ENCODE peak calls at places on chromosomes 4 and X, in five cellular contexts. One of them, this sample, is unnamed.

GRCh38 chr4:1008840-1009646 is 2.4 kb upstream of the FGFRL1 start:
- DNase-seq in AG10803: no peak
- DNase-seq in ascending aorta: no peak
- DNase-seq in choroid plexus epithelial cell: no peak
- DNase-seq in mesothelial cell of epicardium: no peak
- DNase-seq in this sample: no peak

GRCh38 chr4:140152760-140153418 is 1.1 kb downstream of the MAML3 start:
- DNase-seq in ascending aorta: peak
- DNase-seq in mesothelial cell of epicardium: peak
- DNase-seq in choroid plexus epithelial cell: peak
- DNase-seq in AG10803: peak
- DNase-seq in this sample: peak

GRCh38 chr4:76748649-76749048 is 149.3 kb downstream of the SOWAHB start:
- DNase-seq in ascending aorta: no peak
- DNase-seq in mesothelial cell of epicardium: no peak
- DNase-seq in choroid plexus epithelial cell: peak
- DNase-seq in AG10803: peak
- DNase-seq in this sample: no peak

GRCh38 chr4:153222790-153223417 is 18.7 kb downstream of the TRIM2 start:
- DNase-seq in ascending aorta: peak
- DNase-seq in choroid plexus epithelial cell: peak
- DNase-seq in AG10803: peak
- DNase-seq in mesothelial cell of epicardium: peak
- DNase-seq in this sample: peak

GRCh38 chr4:19438228-19438627 is 813.5 kb upstream of the SLIT2 start:
- DNase-seq in choroid plexus epithelial cell: peak
- DNase-seq in ascending aorta: no peak
- DNase-seq in AG10803: peak
- DNase-seq in mesothelial cell of epicardium: no peak
- DNase-seq in this sample: no peak

GRCh38 chr4:102665527-102665926 is 95.2 kb downstream of the MANBA start:
- DNase-seq in choroid plexus epithelial cell: no peak
- DNase-seq in ascending aorta: no peak
- DNase-seq in mesothelial cell of epicardium: no peak
- DNase-seq in AG10803: peak
- DNase-seq in this sample: no peak

GRCh38 chr4:98573791-98574190 is 84.6 kb downstream of the TSPAN5 start:
- DNase-seq in AG10803: no peak
- DNase-seq in mesothelial cell of epicardium: no peak
- DNase-seq in ascending aorta: no peak
- DNase-seq in choroid plexus epithelial cell: no peak
- DNase-seq in this sample: no peak

GRCh38 chr4:116001291-116001690 is 887.9 kb upstream of the NDST4 start:
- DNase-seq in AG10803: no peak
- DNase-seq in ascending aorta: no peak
- DNase-seq in mesothelial cell of epicardium: no peak
- DNase-seq in choroid plexus epithelial cell: no peak
- DNase-seq in this sample: no peak

GRCh38 chrX:83260288-83260687 is 247.8 kb upstream of the POU3F4 start:
- DNase-seq in choroid plexus epithelial cell: no peak
- DNase-seq in ascending aorta: no peak
- DNase-seq in AG10803: no peak
- DNase-seq in mesothelial cell of epicardium: no peak
- DNase-seq in this sample: peak
- TF ChIP-seq CTCF in choroid plexus epithelial cell: no peak
- TF ChIP-seq CTCF in ascending aorta: no peak
- TF ChIP-seq CTCF in AG10803: no peak
- TF ChIP-seq CTCF in mesothelial cell of epicardium: no peak
- TF ChIP-seq CTCF in this sample: no peak

DNA sequence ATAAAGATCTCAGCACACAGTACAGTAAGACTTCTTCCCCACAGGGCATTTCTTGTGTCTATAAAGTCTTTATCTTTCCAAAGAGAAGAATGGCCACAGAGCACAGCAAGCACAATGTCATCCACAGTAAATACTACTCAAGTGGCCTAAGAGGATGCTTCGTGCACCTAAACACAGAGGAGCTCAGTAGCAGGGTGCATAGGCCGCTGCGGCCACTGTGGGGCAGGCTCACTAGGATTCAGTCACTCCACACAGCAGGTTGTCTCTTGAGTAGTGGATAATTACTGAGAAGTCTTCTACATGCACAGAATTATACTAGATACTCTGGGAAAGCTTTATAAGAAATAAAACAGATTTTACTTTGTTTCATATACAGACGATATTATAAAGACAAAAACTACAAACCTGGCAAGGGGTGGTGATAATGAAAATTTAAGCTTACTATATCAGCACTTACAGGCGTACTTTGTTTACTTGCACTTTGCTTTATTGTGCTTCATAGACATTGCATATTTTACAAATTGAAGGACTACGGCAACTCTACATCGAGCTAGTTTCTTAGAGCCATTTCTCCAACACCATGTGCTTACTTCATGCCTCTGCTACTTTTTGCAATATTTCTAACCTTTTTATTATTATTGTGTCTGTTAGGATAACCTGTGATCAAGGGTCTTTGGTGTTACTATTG is 78.5 kb downstream of the PRDM5 start:
- DNase-seq in choroid plexus epithelial cell: no peak
- DNase-seq in mesothelial cell of epicardium: no peak
- DNase-seq in ascending aorta: no peak
- DNase-seq in AG10803: no peak
- DNase-seq in this sample: no peak
- TF ChIP-seq CTCF in choroid plexus epithelial cell: peak
- TF ChIP-seq CTCF in mesothelial cell of epicardium: no peak
- TF ChIP-seq CTCF in ascending aorta: no peak
- TF ChIP-seq CTCF in AG10803: peak
- TF ChIP-seq CTCF in this sample: peak

DNA sequence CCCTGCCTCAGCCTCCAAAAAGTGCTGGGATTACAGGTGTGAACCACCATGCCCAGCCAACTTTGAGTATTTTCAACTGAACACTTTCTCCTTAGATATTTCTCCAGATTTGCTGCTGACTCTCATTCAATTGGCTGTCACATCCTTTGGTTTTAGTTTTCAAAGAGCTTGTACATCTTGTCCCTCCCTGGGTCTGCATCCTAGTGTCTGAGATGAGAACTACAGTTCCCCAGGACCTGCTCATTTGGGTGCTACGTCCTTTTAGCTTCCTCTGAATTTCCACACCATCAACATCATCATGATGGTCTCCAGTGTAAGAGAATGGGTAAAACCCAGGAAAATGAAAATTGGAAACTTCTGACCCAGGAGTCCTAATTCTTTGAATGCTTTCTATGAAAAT is 312.9 kb downstream of the NLGN4X start:
- DNase-seq in mesothelial cell of epicardium: no peak
- DNase-seq in ascending aorta: no peak
- DNase-seq in AG10803: no peak
- DNase-seq in choroid plexus epithelial cell: no peak
- DNase-seq in this sample: no peak
- TF ChIP-seq CTCF in mesothelial cell of epicardium: no peak
- TF ChIP-seq CTCF in ascending aorta: no peak
- TF ChIP-seq CTCF in AG10803: no peak
- TF ChIP-seq CTCF in choroid plexus epithelial cell: no peak
- TF ChIP-seq CTCF in this sample: no peak

GRCh38 chr4:8495803-8496202 is 55.2 kb downstream of the TRMT44 start:
- DNase-seq in choroid plexus epithelial cell: no peak
- DNase-seq in AG10803: no peak
- DNase-seq in ascending aorta: no peak
- DNase-seq in mesothelial cell of epicardium: no peak
- DNase-seq in this sample: no peak

GRCh38 chr4:8494218-8494617 is 53.6 kb downstream of the TRMT44 start:
- DNase-seq in ascending aorta: no peak
- DNase-seq in choroid plexus epithelial cell: no peak
- DNase-seq in AG10803: no peak
- DNase-seq in mesothelial cell of epicardium: no peak
- DNase-seq in this sample: no peak

GRCh38 chr4:8497762-8498161 is 57.2 kb downstream of the TRMT44 start:
- DNase-seq in mesothelial cell of epicardium: no peak
- DNase-seq in AG10803: no peak
- DNase-seq in ascending aorta: no peak
- DNase-seq in choroid plexus epithelial cell: no peak
- DNase-seq in this sample: no peak

GRCh38 chr4:8494983-8495548 is 54.5 kb downstream of the TRMT44 start:
- DNase-seq in ascending aorta: no peak
- DNase-seq in choroid plexus epithelial cell: no peak
- DNase-seq in mesothelial cell of epicardium: no peak
- DNase-seq in AG10803: no peak
- DNase-seq in this sample: no peak

GRCh38 chr4:8493484-8493883 is 52.9 kb downstream of the TRMT44 start:
- DNase-seq in mesothelial cell of epicardium: no peak
- DNase-seq in choroid plexus epithelial cell: no peak
- DNase-seq in AG10803: no peak
- DNase-seq in ascending aorta: no peak
- DNase-seq in this sample: no peak
- TF ChIP-seq CTCF in mesothelial cell of epicardium: no peak
- TF ChIP-seq CTCF in choroid plexus epithelial cell: no peak
- TF ChIP-seq CTCF in AG10803: no peak
- TF ChIP-seq CTCF in ascending aorta: no peak
- TF ChIP-seq CTCF in this sample: no peak

DNA sequence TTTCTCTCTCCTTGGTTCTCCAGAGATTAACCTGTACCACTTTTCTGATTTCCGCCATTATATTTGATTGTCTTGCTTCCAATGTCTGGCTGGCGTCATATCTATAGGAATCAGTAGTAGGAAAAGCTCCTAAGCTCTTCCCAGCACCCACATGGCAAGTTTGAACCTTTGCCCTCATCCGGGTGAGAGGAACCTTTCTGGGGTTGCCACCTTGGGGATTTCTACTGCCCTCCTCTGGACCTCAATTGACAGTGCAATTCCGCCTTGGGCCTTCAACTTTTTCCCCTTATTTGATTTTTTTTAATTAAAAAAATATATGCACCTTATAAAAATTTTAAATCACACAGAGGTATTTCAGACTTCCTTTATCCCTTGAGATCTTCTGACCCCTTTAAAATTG is 2.0 kb upstream of the CXorf66 start:
- DNase-seq in mesothelial cell of epicardium: no peak
- DNase-seq in choroid plexus epithelial cell: peak
- DNase-seq in AG10803: no peak
- DNase-seq in ascending aorta: no peak
- DNase-seq in this sample: no peak
- TF ChIP-seq CTCF in mesothelial cell of epicardium: no peak
- TF ChIP-seq CTCF in choroid plexus epithelial cell: peak
- TF ChIP-seq CTCF in AG10803: peak
- TF ChIP-seq CTCF in ascending aorta: no peak
- TF ChIP-seq CTCF in this sample: peak

GRCh38 chrX:40663880-40664630 is 16.7 kb upstream of the CXorf38 start:
- DNase-seq in mesothelial cell of epicardium: no peak
- DNase-seq in ascending aorta: no peak
- DNase-seq in choroid plexus epithelial cell: peak
- DNase-seq in AG10803: peak
- DNase-seq in this sample: no peak
- TF ChIP-seq CTCF in mesothelial cell of epicardium: peak
- TF ChIP-seq CTCF in ascending aorta: no peak
- TF ChIP-seq CTCF in choroid plexus epithelial cell: peak
- TF ChIP-seq CTCF in AG10803: peak
- TF ChIP-seq CTCF in this sample: peak

GRCh38 chr4:125526420-125526819 is 211.7 kb downstream of the FAT4 start:
- DNase-seq in ascending aorta: no peak
- DNase-seq in choroid plexus epithelial cell: peak
- DNase-seq in mesothelial cell of epicardium: no peak
- DNase-seq in AG10803: no peak
- DNase-seq in this sample: no peak
- TF ChIP-seq CTCF in ascending aorta: no peak
- TF ChIP-seq CTCF in choroid plexus epithelial cell: no peak
- TF ChIP-seq CTCF in mesothelial cell of epicardium: peak
- TF ChIP-seq CTCF in AG10803: peak
- TF ChIP-seq CTCF in this sample: peak

DNA sequence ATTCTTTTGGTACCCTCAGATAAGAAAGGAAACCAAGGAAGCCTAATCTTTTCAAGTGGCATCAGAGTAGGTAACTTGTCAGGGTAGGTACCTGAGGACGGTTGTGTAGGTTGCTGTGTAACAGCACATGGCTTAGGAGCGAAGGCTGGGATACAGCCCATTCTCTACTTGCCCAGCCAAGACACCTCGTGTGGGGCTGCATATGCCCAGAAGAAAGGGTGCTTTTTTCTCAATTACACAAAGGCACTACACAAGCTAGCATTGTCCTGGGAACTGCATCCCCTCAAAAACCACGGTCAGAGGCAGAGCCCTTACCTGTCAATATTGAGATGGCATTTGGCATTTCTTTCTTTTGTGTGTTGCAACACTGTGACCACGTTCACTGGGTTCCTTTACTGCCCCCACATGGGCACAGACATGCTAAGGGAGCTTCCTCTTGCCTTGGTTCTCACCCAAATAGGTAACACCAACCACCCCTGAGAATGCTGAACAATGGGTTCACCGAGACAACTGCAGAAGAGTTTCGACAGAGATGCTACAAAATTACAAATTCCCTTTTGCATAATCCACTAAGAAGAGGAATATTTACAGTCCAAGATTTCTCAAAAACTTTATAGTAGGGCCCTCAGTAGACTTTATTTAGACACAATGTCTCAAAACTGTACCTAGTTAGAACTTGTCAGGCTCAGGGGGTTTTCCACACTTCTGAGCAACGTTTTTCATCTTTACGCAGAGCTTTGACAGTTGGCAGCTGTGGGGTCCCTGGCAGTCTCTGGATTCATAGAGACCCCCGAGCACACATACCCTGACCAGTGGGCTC is 35.8 kb upstream of the TNIP3 start:
- DNase-seq in ascending aorta: no peak
- DNase-seq in mesothelial cell of epicardium: no peak
- DNase-seq in AG10803: no peak
- DNase-seq in choroid plexus epithelial cell: no peak
- DNase-seq in this sample: no peak
- TF ChIP-seq CTCF in ascending aorta: no peak
- TF ChIP-seq CTCF in mesothelial cell of epicardium: no peak
- TF ChIP-seq CTCF in AG10803: no peak
- TF ChIP-seq CTCF in choroid plexus epithelial cell: no peak
- TF ChIP-seq CTCF in this sample: no peak

DNA sequence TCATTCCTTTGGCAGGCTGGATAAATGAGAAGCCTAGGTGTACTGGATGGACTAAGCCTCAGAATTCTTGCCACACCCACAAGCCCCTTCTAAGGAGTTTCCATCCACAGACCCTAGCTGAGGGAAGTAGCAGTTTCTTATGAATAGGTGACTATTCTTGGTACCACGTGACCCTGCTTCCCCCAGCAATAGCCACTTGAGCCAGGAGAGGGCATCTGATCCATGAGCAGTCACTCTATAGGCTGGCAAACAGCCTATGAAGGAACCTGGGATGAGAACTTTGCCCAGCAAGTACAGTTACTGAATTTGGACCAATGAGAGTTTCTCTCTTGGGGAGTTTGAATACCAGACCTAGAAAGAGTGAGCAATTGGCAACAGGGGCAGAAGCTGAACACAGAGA is 84.0 kb downstream of the RTL9 start:
- DNase-seq in choroid plexus epithelial cell: peak
- DNase-seq in AG10803: peak
- DNase-seq in ascending aorta: no peak
- DNase-seq in mesothelial cell of epicardium: no peak
- DNase-seq in this sample: no peak
- TF ChIP-seq CTCF in choroid plexus epithelial cell: peak
- TF ChIP-seq CTCF in AG10803: peak
- TF ChIP-seq CTCF in ascending aorta: no peak
- TF ChIP-seq CTCF in mesothelial cell of epicardium: peak
- TF ChIP-seq CTCF in this sample: peak